ENCODE peak calls at places on chromosomes 7 and 10, in seven cellular contexts. I, X, V, H, L, P and D are unnamed samples.

GRCh38 chr10:50497758-50498157 is 126.0 kb downstream of the SGMS1 start:
- DNase-seq in L (no peak), I (no peak), X (peak; percentile 86), H (no peak), V (no peak), P (no peak), D (no peak)

GRCh38 chr7:131008840-131009651 is 275.0 kb upstream of the KLF14 start:
- DNase-seq in V (no peak), X (peak; percentile 75), H (no peak), P (no peak), I (no peak), L (no peak), D (no peak)

GRCh38 chr7:135147899-135148721 is at the start of gene TMEM140:
- DNase-seq in H (peak; percentile 82), X (peak; percentile 64), L (no peak), I (no peak), V (no peak), P (no peak), D (no peak)

GRCh38 chr10:91983403-91983802 is 59.8 kb downstream of the BTAF1 start:
- DNase-seq in X (no peak), H (no peak), L (no peak), P (no peak), V (peak; percentile 14), I (no peak), D (no peak)

GRCh38 chr7:11009631-11010030 is 36.0 kb downstream of the PHF14 start:
- DNase-seq in L (no peak), P (no peak), V (no peak), H (no peak), X (no peak), I (no peak), D (no peak)

GRCh38 chr7:16546921-16547505 is 20.4 kb downstream of the LRRC72 start:
- DNase-seq in X (no peak), V (no peak), I (no peak), L (no peak), H (no peak), P (no peak), D (no peak)

GRCh38 chr7:72152171-72153131 is 259.7 kb downstream of the CALN1 start:
- DNase-seq in I (no peak), V (peak; percentile 38), H (no peak), L (no peak), P (no peak), X (no peak), D (no peak)

GRCh38 chr10:129517680-129518057 is 50.6 kb downstream of the MGMT start:
- DNase-seq in P (no peak), I (no peak), V (peak; percentile 40), H (no peak), L (no peak), X (no peak), D (no peak)

GRCh38 chr10:128631801-128632241 is 505.6 kb upstream of the MKI67 start:
- DNase-seq in I (no peak), V (peak; percentile 59), L (no peak), H (no peak), X (no peak), P (no peak), D (no peak)

GRCh38 chr7:105046414-105046813 is 32.4 kb downstream of the KMT2E start:
- DNase-seq in H (no peak), P (no peak), V (no peak), X (peak; percentile 75), L (no peak), I (no peak), D (no peak)
- H3K36me3 ChIP-seq in H (no peaks in the 10 kb centered on the region), P (peaks cover 40% of the 10 kb centered on the region), V (peaks cover 4% of the 10 kb centered on the region), X (peaks cover 36% of the 10 kb centered on the region), L (peaks cover 9% of the 10 kb centered on the region), I (peaks cover 48% of the 10 kb centered on the region), D (peaks cover 12% of the 10 kb centered on the region)

DNA sequence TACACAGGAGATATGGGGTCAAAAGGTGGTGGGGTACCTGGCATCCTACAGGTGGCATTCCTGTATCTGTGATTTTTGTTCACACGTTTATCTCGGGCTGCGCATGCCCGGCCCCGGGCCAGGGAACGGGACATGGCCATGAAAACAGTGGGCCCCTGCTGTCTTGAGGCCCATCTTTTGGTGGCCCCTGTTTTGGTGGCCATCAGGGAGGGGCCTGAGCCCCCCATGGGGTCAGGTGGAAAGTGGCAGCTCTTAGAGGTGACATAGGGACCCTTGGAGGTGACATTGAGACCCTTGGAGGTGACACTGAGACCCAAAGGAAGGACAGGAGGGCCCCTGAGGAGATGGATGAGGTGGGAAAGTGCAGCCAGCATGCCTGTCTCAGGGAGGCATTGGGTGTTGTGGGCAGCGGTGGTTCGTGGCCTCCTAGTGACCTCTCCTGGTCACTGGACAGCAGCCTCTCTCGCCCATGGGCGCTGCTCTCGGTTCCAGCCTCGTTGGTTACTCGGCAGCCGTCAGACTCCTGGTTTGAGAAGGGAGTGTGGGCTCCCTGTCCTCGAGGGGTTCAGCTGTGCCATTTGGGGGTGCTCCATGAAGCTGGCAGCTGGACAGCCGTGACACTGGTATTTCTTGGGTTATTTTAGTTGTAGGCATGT is 39.9 kb downstream of the INPP5A start:
- DNase-seq in P (peak; percentile 58), V (no peak), L (no peak), X (no peak), H (no peak), I (no peak), D (no peak)
- H3K4me1 ChIP-seq in P (peaks cover 62% of the 10 kb centered on the region), V (peaks cover 2% of the 10 kb centered on the region), L (peaks cover 4% of the 10 kb centered on the region), X (peaks cover 14% of the 10 kb centered on the region), H (peaks cover 19% of the 10 kb centered on the region), I (peaks cover 67% of the 10 kb centered on the region), D (peaks cover 68% of the 10 kb centered on the region)

GRCh38 chr7:782718-783449 is 49.4 kb upstream of the SUN1 start:
- DNase-seq in V (no peak), H (peak; percentile 70), X (no peak), P (no peak), L (no peak), I (no peak), D (no peak)

GRCh38 chr7:786472-787255 is 45.6 kb upstream of the SUN1 start:
- DNase-seq in H (peak; percentile 86), X (peak; percentile 51), L (peak; percentile 36), P (peak; percentile 78), I (peak; percentile 86), V (peak; percentile 56), D (no peak)

GRCh38 chr7:783556-784490 is 48.5 kb upstream of the SUN1 start:
- DNase-seq in P (no peak), X (no peak), V (no peak), I (no peak), H (peak; percentile 65), L (no peak), D (no peak)

GRCh38 chr7:785416-785815 is 46.9 kb upstream of the SUN1 start:
- DNase-seq in V (no peak), H (peak; percentile 76), L (no peak), X (no peak), P (no peak), I (no peak), D (no peak)

DNA sequence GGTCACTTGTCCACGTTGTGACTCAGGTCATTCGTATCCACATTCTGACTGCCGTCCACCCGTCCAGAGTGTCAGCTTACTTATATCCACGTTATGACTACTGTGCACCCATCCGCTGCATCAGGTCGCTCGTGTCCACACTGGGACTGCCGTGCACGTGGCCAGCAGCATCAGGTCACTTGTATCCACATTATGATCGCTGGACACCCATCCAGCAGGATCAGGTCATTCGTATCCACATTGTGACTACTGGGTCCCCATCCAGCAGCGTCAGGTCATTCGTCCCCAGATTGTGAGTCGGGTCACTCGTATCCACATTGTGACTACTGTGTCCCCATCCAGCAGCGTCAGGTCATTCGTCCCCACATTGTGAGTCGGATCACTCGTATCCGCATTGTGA is 47.3 kb upstream of the SUN1 start:
- DNase-seq in L (no peak), I (no peak), X (no peak), V (no peak), H (peak; percentile 51), P (no peak), D (no peak)
- H3K36me3 ChIP-seq in L (peaks cover 35% of the 10 kb centered on the region), I (peaks cover 60% of the 10 kb centered on the region), X (peaks cover 29% of the 10 kb centered on the region), V (peaks cover 3% of the 10 kb centered on the region), H (peaks cover 10% of the 10 kb centered on the region), P (peaks cover 26% of the 10 kb centered on the region), D (peaks cover 12% of the 10 kb centered on the region)

GRCh38 chr7:25894902-25895791 is 256.9 kb upstream of the NFE2L3 start:
- DNase-seq in L (no peak), I (peak; percentile 79), V (peak; percentile 58), X (peak; percentile 2), H (peak; percentile 86), P (peak; percentile 76), D (no peak)
- H3K4me1 ChIP-seq in L (peaks cover 21% of the 10 kb centered on the region), I (peaks cover 8% of the 10 kb centered on the region), V (peaks cover 2% of the 10 kb centered on the region), X (no peaks in the 10 kb centered on the region), H (peaks cover 8% of the 10 kb centered on the region), P (peaks cover 10% of the 10 kb centered on the region), D (no peaks in the 10 kb centered on the region)

DNA sequence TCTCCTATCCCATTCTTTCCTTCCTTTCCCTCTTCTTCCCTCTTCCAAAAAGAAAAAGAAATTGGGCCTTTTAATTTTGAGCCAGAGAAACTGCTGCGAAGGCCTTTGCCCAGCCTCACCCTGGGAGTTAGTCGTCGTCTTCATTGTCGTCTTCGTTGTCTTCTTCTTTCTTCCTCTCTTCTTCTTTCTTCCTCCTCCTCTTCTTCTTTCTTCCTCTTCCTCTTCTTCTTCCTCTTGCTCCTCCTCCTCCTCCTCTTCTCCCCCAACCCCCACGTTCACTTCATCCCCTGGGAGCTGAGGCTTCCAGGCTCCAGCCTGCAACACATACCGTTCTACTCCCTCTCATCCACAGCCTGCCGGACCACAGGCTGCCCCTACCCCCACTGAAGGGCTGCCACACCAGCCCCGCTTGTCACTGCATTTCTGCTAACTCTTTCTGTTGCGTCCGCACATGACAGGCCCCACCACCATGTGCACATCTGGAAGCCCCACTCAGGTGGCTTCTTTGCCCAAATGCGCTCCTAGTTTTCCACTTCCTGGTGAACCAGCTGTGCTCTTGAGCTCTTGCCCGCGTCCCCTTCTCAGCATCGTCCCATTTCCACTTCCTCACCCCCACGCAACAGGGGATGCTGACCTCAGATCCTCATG is 95.0 kb upstream of the SH2B2 start:
- DNase-seq in I (no peak), V (no peak), H (no peak), P (no peak), X (no peak), L (no peak), D (no peak)
- H3K36me3 ChIP-seq in I (peaks cover 78% of the 10 kb centered on the region), V (peaks cover 5% of the 10 kb centered on the region), H (peaks cover 26% of the 10 kb centered on the region), P (peaks cover 69% of the 10 kb centered on the region), X (peaks cover 41% of the 10 kb centered on the region), L (peaks cover 4% of the 10 kb centered on the region), D (peaks cover 41% of the 10 kb centered on the region)

DNA sequence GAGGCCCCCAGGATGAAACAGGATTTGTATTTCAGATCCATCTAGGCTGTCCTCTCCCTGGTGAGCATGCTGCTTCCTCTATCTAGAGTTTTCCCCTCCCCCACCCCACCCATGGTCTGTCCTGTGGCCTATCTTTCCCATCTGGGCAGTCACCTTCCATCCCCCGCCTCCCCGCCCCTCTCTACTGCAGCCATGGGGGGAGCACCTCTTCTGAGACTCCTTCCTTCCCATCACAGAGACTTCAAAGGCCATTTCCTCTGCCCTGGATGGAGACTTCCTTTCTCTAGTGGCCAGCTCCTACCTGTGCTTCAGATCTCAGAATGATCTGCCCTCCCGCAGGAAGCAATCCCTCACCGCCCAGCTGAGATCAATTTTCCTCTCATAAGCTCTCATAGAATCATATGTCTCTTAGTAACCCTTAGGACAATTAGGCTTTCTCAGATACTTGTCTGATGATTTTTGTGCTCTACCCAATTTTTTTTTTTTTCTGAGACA is 212.5 kb upstream of the PRSS58 start:
- DNase-seq in L (no peak), V (no peak), I (no peak), X (no peak), P (no peak), H (no peak), D (no peak)
- H3K4me1 ChIP-seq in L (no peaks in the 10 kb centered on the region), V (no peaks in the 10 kb centered on the region), I (no peaks in the 10 kb centered on the region), X (peaks cover 2% of the 10 kb centered on the region), P (no peaks in the 10 kb centered on the region), H (no peaks in the 10 kb centered on the region), D (no peaks in the 10 kb centered on the region)